ENCODE peak calls at places on chromosomes 3 and 15, in six cellular contexts. S is AG09309, V is NB4, P is lung, T is HCT116, K is GM13977. A is an unnamed sample.

GRCh38 chr15:72782993-72783562 is 480 bp downstream of the ADPGK start:
- DNase-seq in S (no peak), V (peak; percentile 92), P (peak; percentile 55), T (no peak), K (peak; percentile 77), A (peak; percentile 74)

GRCh38 chr3:101279765-101280385 is 40.5 kb downstream of the IMPG2 start:
- DNase-seq in S (no peak), V (no peak), P (no peak), T (no peak), K (no peak), A (no peak)

GRCh38 chr15:83786336-83786735 is 132.4 kb downstream of the ADAMTSL3 start:
- DNase-seq in S (no peak), V (no peak), P (no peak), T (no peak), K (no peak), A (no peak)

GRCh38 chr3:177835008-177835407 is 637.7 kb upstream of the TBL1XR1 start:
- DNase-seq in S (peak; percentile 91), V (peak; percentile 73), P (no peak), T (peak; percentile 64), K (no peak), A (no peak)

GRCh38 chr15:80167936-80168335 is 15.1 kb downstream of the FAH start:
- DNase-seq in S (no peak), V (no peak), P (no peak), T (no peak), K (no peak), A (no peak)

GRCh38 chr15:66943456-66944095 is 121.8 kb upstream of the SMAD3 start:
- DNase-seq in S (no peak), V (no peak), P (no peak), T (no peak), K (no peak), A (no peak)

GRCh38 chr3:191345334-191345733 is 15.0 kb upstream of the UTS2B start:
- DNase-seq in S (no peak), V (no peak), P (no peak), T (no peak), K (no peak), A (no peak)

GRCh38 chr3:102533784-102534183 is 99.0 kb downstream of the ZPLD1 start:
- DNase-seq in S (no peak), V (no peak), P (no peak), T (no peak), K (no peak), A (no peak)

GRCh38 chr15:90762109-90762508 is 45.0 kb downstream of the BLM start:
- DNase-seq in S (peak; percentile 37), V (peak; percentile 94), P (peak; percentile 77), T (no peak), K (no peak), A (no peak)

GRCh38 chr3:150757768-150758167 is 5.2 kb downstream of the SIAH2 start:
- DNase-seq in S (no peak), V (no peak), P (no peak), T (no peak), K (no peak), A (no peak)

GRCh38 chr15:51735211-51735610 is 2.2 kb downstream of the LYSMD2 start:
- DNase-seq in S (no peak), V (peak; percentile 57), P (no peak), T (no peak), K (no peak), A (no peak)

GRCh38 chr3:42853739-42854302 is 21.9 kb downstream of the CYP8B1 start:
- DNase-seq in S (no peak), V (no peak), P (no peak), T (no peak), K (no peak), A (no peak)

GRCh38 chr3:14353486-14353885 is 48.9 kb upstream of the SLC6A6 start:
- DNase-seq in S (no peak), V (no peak), P (no peak), T (no peak), K (no peak), A (no peak)

GRCh38 chr3:42572278-42572677 is 9.5 kb downstream of the SEC22C start:
- DNase-seq in S (no peak), V (peak; percentile 41), P (no peak), T (peak; percentile 41), K (peak; percentile 26), A (peak; percentile 45)

GRCh38 chr3:32376098-32376497 is 15.6 kb upstream of the CMTM7 start:
- DNase-seq in S (peak; percentile 23), V (no peak), P (no peak), T (no peak), K (no peak), A (no peak)

GRCh38 chr15:29815000-29815704 is 7.1 kb downstream of the TJP1 start:
- DNase-seq in S (no peak), V (no peak), P (no peak), T (no peak), K (no peak), A (no peak)
- TF ChIP-seq CTCF in S (no peak), V (no peak), P (no peak), T (no peak), K (no peak), A (no peak)

GRCh38 chr3:81645248-81645647 is 116.2 kb downstream of the GBE1 start:
- DNase-seq in S (no peak), V (no peak), P (no peak), T (no peak), K (no peak), A (no peak)

GRCh38 chr3:81638480-81638879 is 123.0 kb downstream of the GBE1 start:
- DNase-seq in S (no peak), V (no peak), P (no peak), T (no peak), K (no peak), A (no peak)

DNA sequence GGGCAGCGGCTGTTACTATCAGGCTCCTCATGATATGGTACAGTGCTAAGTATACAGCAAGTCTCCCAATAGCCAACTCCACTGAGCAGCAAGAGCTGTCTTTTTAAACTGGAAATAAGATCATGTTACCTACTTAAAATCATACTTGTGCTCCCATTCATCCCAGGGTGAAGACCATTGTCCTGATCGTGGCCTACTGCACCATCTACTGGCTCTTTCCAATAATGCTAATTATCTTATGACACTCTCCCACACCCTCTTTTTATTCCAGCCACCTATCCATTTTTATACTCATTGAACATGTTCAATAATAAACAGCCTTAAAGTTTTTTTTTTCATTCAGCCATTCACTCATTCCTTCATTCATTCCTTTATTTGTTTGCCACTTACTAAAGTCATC is 117.7 kb downstream of the GBE1 start:
- DNase-seq in S (peak; percentile 1), V (peak; percentile 26), P (no peak), T (peak; percentile 4), K (no peak), A (no peak)
- TF ChIP-seq CTCF in S (peak; percentile 33), V (no peak), P (peak; percentile 15), T (peak; percentile 42), K (peak; percentile 38), A (peak; percentile 32)

GRCh38 chr3:115977866-115978265 is 354.6 kb downstream of the GAP43 start:
- DNase-seq in S (no peak), V (no peak), P (no peak), T (no peak), K (no peak), A (no peak)
- TF ChIP-seq CTCF in S (no peak), V (no peak), P (no peak), T (peak; percentile 33), K (no peak), A (no peak)

DNA sequence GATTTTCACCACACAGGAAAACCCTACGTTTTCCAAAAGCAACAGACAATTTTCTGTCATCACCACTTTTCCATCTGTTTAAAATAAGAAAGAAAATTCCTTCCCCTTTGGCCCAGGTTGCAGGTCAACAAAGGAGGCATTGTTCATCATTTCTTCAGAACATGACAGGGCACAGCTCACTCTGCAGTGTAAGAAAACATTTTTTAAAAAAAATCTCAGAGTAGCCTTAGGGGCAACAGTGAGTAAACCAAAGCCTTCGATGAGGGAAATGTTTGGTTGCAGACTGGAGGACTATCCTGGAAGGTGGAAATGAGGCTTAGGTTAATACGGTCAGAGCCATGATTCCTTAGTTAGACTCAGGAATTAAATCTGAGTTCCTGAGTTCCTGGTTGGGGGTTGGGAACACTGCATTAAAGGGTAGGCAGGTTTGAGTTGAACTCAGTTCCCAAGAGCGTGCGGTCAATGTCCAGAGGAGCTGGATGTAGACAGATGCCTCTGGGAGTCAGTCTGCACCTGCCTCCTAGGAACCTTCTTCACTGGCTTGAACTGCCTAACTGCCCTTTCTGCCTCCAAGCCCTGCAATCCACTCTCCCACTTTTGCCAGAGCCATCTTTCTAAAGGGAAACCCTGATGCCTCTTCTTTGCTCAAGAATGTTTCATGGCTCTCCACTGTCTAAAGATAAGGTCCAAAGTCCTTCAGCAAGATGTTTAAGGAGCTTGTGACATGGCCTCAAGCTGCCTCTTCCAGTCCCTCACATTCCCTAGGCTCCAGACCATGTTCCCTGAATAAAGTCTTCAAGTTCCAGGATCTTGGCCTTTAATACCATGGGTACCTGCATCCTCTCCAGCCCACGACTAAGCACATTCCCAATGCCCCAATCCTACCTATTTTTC is 3.2 kb upstream of the HES1 start:
- DNase-seq in S (no peak), V (no peak), P (no peak), T (no peak), K (no peak), A (no peak)
- TF ChIP-seq CTCF in S (no peak), V (no peak), P (no peak), T (no peak), K (no peak), A (no peak)